ENCODE peak calls at places on chromosomes 7 and 10, in seven cellular contexts. T is adrenal gland, C is body of pancreas, J is GM12891, B is A549, N is HCT116, S is stomach. W is an unnamed sample.
A peak's percentile ranks its signal among the peaks of the same experiment; 100 is the strongest.

GRCh38 chr7:75989726-75990388 is 4.5 kb downstream of the TMEM120A start:
- DNase-seq in S (no peak), T (peak; percentile 95), C (peak; percentile 61), B (no peak), J (no peak), N (no peak), W (no peak)

GRCh38 chr7:6655636-6656385 is 18.7 kb downstream of the ZNF316 start:
- DNase-seq in C (no peak), T (no peak), B (no peak), S (peak; percentile 16), J (peak; percentile 21), N (no peak), W (no peak)

GRCh38 chr10:17882557-17882956 is 69.2 kb upstream of the SLC39A12 start:
- DNase-seq in C (no peak), N (no peak), T (no peak), J (no peak), S (no peak), B (no peak), W (no peak)

GRCh38 chr10:60733189-60733815 is 45.0 kb upstream of the CDK1 start:
- DNase-seq in J (peak; percentile 42), C (peak; percentile 75), T (peak; percentile 16), B (peak; percentile 45), N (peak; percentile 39), S (peak; percentile 78), W (no peak)

GRCh38 chr7:129514683-129515082 is 12.4 kb downstream of the SMKR1 start:
- DNase-seq in J (no peak), B (no peak), S (no peak), T (no peak), C (no peak), N (no peak), W (peak; percentile 69)

GRCh38 chr7:75611557-75612178 is 119.5 kb downstream of the SPDYE5 start:
- DNase-seq in J (no peak), B (no peak), N (no peak), C (peak; percentile 87), S (peak; percentile 86), T (peak; percentile 99), W (peak; percentile 68)

GRCh38 chr10:114911801-114912479 is 26.1 kb upstream of the TRUB1 start:
- DNase-seq in C (no peak), J (no peak), S (no peak), T (peak; percentile 19), B (no peak), N (no peak), W (no peak)

GRCh38 chr10:75469018-75469616 is 37.7 kb downstream of the LRMDA start:
- DNase-seq in C (peak; percentile 27), J (no peak), T (peak; percentile 90), N (no peak), B (peak; percentile 78), S (no peak), W (peak; percentile 76)

GRCh38 chr7:33093266-33093665 is 15.9 kb downstream of the RP9 start:
- DNase-seq in B (no peak), J (no peak), T (no peak), N (no peak), S (no peak), C (no peak), W (no peak)

GRCh38 chr10:132897516-132898381 is 44.6 kb downstream of the CFAP46 start:
- DNase-seq in B (no peak), T (no peak), S (no peak), N (no peak), C (peak; percentile 5), J (no peak), W (no peak)

GRCh38 chr7:73833251-73833919 is 2.6 kb downstream of the CLDN4 start:
- DNase-seq in C (peak; percentile 73), N (no peak), B (peak; percentile 51), J (no peak), T (peak; percentile 25), S (no peak), W (no peak)

GRCh38 chr10:63005246-63005645 is 127.9 kb upstream of the NRBF2 start:
- DNase-seq in J (no peak), T (no peak), S (no peak), C (no peak), N (no peak), B (no peak), W (no peak)

GRCh38 chr7:102072636-102073209 is 213.9 kb upstream of the SH2B2 start:
- DNase-seq in B (no peak), J (no peak), S (no peak), N (no peak), C (no peak), T (no peak), W (no peak)

GRCh38 chr7:28358423-28358868 is 53.9 kb upstream of the CREB5 start:
- DNase-seq in N (peak; percentile 59), C (no peak), S (no peak), J (no peak), T (peak; percentile 9), B (peak; percentile 61), W (peak; percentile 81)

GRCh38 chr7:28685660-28686417 is 272.3 kb downstream of the TRIL start:
- DNase-seq in B (peak; percentile 85), C (peak; percentile 96), N (peak; percentile 65), T (peak; percentile 95), J (no peak), S (peak; percentile 88), W (peak; percentile 82)

GRCh38 chr7:123712619-123713018 is 36.2 kb downstream of the WASL start:
- DNase-seq in S (no peak), B (no peak), T (no peak), C (no peak), N (no peak), J (no peak), W (no peak)

GRCh38 chr7:106793015-106793651 is 71.9 kb upstream of the PIK3CG start:
- DNase-seq in T (no peak), N (peak; percentile 38), B (peak; percentile 38), J (no peak), S (no peak), C (peak; percentile 31), W (no peak)

GRCh38 chr7:131657881-131658280 is 101.5 kb upstream of the PODXL start:
- DNase-seq in T (no peak), B (no peak), C (no peak), N (no peak), J (no peak), S (no peak), W (no peak)

GRCh38 chr10:92153-92552 is 43.1 kb upstream of the TUBB8 start:
- DNase-seq in S (peak; percentile 62), C (peak; percentile 76), J (no peak), T (no peak), B (no peak), N (no peak), W (no peak)

GRCh38 chr10:78470267-78471103 is 436.8 kb downstream of the RPS24 start:
- DNase-seq in B (no peak), S (no peak), N (no peak), J (no peak), C (peak; percentile 32), T (peak; percentile 39), W (no peak)

GRCh38 chr10:130687566-130687965 is 551.4 kb downstream of the GLRX3 start:
- DNase-seq in N (no peak), S (no peak), T (no peak), J (no peak), B (no peak), C (no peak), W (no peak)

GRCh38 chr10:770975-771374 is 81.5 kb upstream of the DIP2C start:
- DNase-seq in T (no peak), J (no peak), S (peak; percentile 25), B (no peak), N (no peak), C (no peak), W (no peak)

GRCh38 chr10:69659286-69660027 is 29.4 kb downstream of the FAM241B start:
- DNase-seq in T (no peak), J (no peak), B (no peak), S (no peak), C (no peak), N (no peak), W (no peak)

DNA sequence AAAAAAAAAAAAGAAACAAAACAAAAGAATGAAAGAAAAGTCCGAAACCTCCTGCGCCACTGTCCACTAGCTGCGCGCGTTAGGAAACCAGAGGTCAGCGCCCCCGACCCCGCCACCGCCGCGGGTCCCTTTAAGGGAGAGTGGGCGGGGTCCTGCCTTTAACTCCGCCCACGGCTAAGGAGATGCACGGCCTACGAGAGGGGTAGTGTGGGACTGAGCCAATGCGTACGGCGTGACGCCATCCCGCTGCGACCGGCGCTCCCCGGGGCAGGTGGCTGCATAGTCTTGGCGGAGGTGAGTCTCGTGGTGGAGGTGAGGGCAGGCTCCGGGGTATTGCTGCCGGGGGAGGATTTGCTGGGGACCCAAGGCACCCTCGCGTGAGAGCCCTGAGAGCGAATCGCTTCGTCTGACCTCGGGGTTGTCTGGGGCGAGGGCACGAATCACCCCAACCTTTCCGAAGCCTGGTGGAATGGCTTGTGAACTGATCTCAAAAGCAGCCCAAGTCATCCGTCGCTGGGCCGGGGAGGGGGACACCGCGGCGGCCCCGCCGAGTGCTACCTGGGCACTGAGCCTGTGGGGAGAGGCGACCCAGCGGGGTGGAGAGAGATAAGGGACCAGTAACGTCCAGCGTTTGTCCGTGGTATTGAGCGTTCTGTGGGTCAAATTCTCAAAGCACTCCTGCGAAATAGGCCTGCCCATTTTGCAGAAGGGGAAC is at the start of gene MRPS17:
- DNase-seq in C (peak; percentile 93), J (peak; percentile 100), S (peak; percentile 95), B (peak; percentile 92), T (peak; percentile 91), N (peak; percentile 85), W (peak; percentile 99)
- TF ChIP-seq POLR2A in C (peak; percentile 90), J (peak; percentile 96), S (peak; percentile 39), B (peak; percentile 94), T (peak; percentile 50), N (peak; percentile 69), W (peak; percentile 84)

GRCh38 chr7:115047968-115048720 is 126.2 kb downstream of the MDFIC start:
- DNase-seq in S (no peak), N (no peak), B (peak; percentile 11), J (no peak), T (no peak), C (no peak), W (no peak)
- TF ChIP-seq POLR2A in S (no peak), N (no peak), B (no peak), J (no peak), T (no peak), C (no peak), W (no peak)

GRCh38 chr10:101066146-101066889 is 4.5 kb downstream of the KAZALD1 start:
- DNase-seq in C (peak; percentile 77), N (peak; percentile 87), J (peak; percentile 61), B (peak; percentile 88), S (peak; percentile 94), T (peak; percentile 51), W (peak; percentile 89)
- TF ChIP-seq POLR2A in C (peak; percentile 20), N (peak; percentile 65), J (no peak), B (peak; percentile 40), S (peak; percentile 15), T (no peak), W (peak; percentile 46)

GRCh38 chr7:156499247-156499881 is 141.2 kb upstream of the RNF32 start:
- DNase-seq in N (no peak), C (no peak), B (no peak), T (no peak), J (no peak), S (no peak), W (no peak)

GRCh38 chr7:156493942-156494341 is 146.6 kb upstream of the RNF32 start:
- DNase-seq in J (no peak), B (no peak), N (no peak), S (no peak), T (no peak), C (no peak), W (no peak)

GRCh38 chr7:156496491-156497264 is 143.9 kb upstream of the RNF32 start:
- DNase-seq in S (no peak), B (no peak), J (no peak), T (no peak), C (no peak), N (no peak), W (no peak)

GRCh38 chr7:156494960-156495359 is 145.6 kb upstream of the RNF32 start:
- DNase-seq in C (no peak), S (no peak), N (no peak), B (no peak), J (no peak), T (no peak), W (no peak)

GRCh38 chr7:156497776-156498509 is 142.6 kb upstream of the RNF32 start:
- DNase-seq in S (no peak), C (no peak), J (no peak), B (no peak), N (no peak), T (no peak), W (no peak)
- TF ChIP-seq POLR2A in S (no peak), C (no peak), J (no peak), B (no peak), N (no peak), T (no peak), W (no peak)